ENCODE peak calls at places on chromosomes 4 and X, in six cellular contexts. I is H9, W is IMR-90, Q is H1, A is mesenchymal stem cell, E is trophoblast cell. R is an unnamed sample.

GRCh38 chr4:147578057-147578476 is 39.1 kb upstream of the TMEM184C start:
- DNase-seq in A (peak; percentile 89), E (peak; percentile 86), Q (no peak), I (no peak), W (peak; percentile 99), R (no peak)

GRCh38 chr4:118005883-118006282 is 28.4 kb upstream of the NDST3 start:
- DNase-seq in E (no peak), Q (no peak), I (no peak), W (no peak), A (peak; percentile 9), R (no peak)

GRCh38 chrX:72201836-72202536 is 20.4 kb downstream of the PIN4 start:
- DNase-seq in W (peak; percentile 83), A (peak; percentile 87), Q (no peak), I (no peak), E (no peak), R (no peak)

GRCh38 chrX:124085063-124085462 is 123.6 kb downstream of the STAG2 start:
- DNase-seq in Q (no peak), E (no peak), A (no peak), W (no peak), I (no peak), R (no peak)

GRCh38 chr4:86013623-86014022 is 346.2 kb downstream of the MAPK10 start:
- DNase-seq in Q (no peak), A (no peak), W (peak; percentile 69), E (no peak), I (no peak), R (no peak)

GRCh38 chrX:53374222-53374820 is 48.1 kb downstream of the SMC1A start:
- DNase-seq in A (no peak), E (no peak), W (peak; percentile 51), I (no peak), Q (no peak), R (no peak)

GRCh38 chr4:176376032-176376614 is 56.4 kb downstream of the SPCS3 start:
- DNase-seq in I (no peak), E (no peak), W (peak; percentile 53), Q (no peak), A (peak; percentile 33), R (no peak)

GRCh38 chr4:74374561-74375327 is 9.8 kb downstream of the EREG start:
- DNase-seq in W (peak; percentile 75), Q (no peak), E (peak; percentile 80), A (peak; percentile 91), I (no peak), R (no peak)

GRCh38 chrX:125205918-125206665 is 113.6 kb upstream of the TEX13C start:
- DNase-seq in A (no peak), Q (no peak), W (no peak), E (no peak), I (peak; percentile 66), R (no peak)

GRCh38 chr4:152385551-152385950 is 150.3 kb downstream of the FBXW7 start:
- DNase-seq in Q (no peak), I (no peak), W (peak; percentile 31), E (no peak), A (peak; percentile 33), R (no peak)

GRCh38 chrX:45788941-45789348 is 588.3 kb upstream of the DIPK2B start:
- DNase-seq in I (no peak), Q (no peak), E (no peak), A (peak; percentile 52), W (peak; percentile 52), R (no peak)

GRCh38 chr4:139083533-139084424 is 68.2 kb downstream of the NOCT start:
- DNase-seq in I (peak; percentile 85), E (peak; percentile 76), A (peak; percentile 96), W (peak; percentile 90), Q (no peak), R (peak; percentile 87)

GRCh38 chr4:139078926-139079325 is 63.3 kb downstream of the NOCT start:
- DNase-seq in W (no peak), E (no peak), Q (no peak), I (no peak), A (no peak), R (no peak)

GRCh38 chr4:139084425-139085093 is 69.0 kb downstream of the NOCT start:
- DNase-seq in Q (no peak), I (no peak), A (no peak), E (no peak), W (no peak), R (no peak)

GRCh38 chr4:139085141-139085540 is 69.6 kb downstream of the NOCT start:
- DNase-seq in I (no peak), E (no peak), A (peak; percentile 37), W (peak; percentile 36), Q (no peak), R (no peak)

DNA sequence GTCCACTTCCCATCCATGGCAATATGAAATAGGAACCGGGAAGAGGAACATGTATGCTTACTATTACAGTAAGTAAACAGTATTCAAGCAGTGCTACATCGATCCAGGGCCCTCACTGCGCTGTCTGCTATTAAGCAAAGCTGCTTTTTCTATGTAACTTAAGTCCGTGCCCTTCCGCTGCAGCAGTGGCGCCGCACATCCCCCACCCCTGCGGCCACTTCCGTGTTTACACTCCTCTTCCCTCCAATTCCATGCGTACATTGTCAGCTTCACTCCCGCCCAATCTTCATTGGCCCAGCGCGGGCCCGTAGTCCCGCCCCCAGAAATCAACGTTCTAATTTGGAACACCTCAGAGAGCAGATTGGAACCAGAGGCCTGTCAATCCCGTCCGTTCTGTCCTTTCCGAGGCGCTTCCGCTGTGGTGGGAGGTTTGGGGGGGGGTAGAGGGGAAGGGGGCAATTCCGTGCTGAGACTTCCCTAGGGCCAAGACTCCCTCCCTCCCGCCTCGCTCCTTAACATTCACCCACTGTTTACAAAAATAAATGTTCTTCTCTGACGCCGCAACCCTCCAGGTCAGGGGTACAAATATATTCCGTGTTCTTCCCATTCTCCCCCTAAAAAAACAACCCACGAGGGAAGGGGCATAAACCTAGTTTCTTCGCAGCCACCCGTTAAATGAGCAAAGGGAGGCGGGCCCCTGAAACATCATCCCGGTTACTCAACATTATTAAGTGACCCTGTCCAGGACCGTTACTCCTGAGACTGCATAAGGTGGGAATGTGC is 67.4 kb downstream of the NOCT start:
- DNase-seq in Q (peak; percentile 91), I (peak; percentile 97), E (peak; percentile 97), A (peak; percentile 99), W (peak; percentile 97), R (peak; percentile 93)
- H3K18ac ChIP-seq in Q (no peak overlapping the region), I (no peak overlapping the region), E (peak overlapping the region; percentile 82), A (peak overlapping the region; percentile 92), W (peak overlapping the region; percentile 30), R (peak overlapping the region; percentile 99)

GRCh38 chrX:31708116-31708515 is 636.3 kb upstream of the FTHL17 start:
- DNase-seq in I (no peak), E (no peak), A (no peak), Q (no peak), W (no peak), R (no peak)

GRCh38 chrX:31702208-31702607 is 630.4 kb upstream of the FTHL17 start:
- DNase-seq in W (no peak), A (no peak), I (no peak), E (no peak), Q (no peak), R (no peak)

GRCh38 chrX:31704938-31705337 is 633.1 kb upstream of the FTHL17 start:
- DNase-seq in W (no peak), I (no peak), Q (no peak), A (no peak), E (no peak), R (no peak)

GRCh38 chrX:31705816-31706215 is 634.0 kb upstream of the FTHL17 start:
- DNase-seq in W (no peak), Q (no peak), I (no peak), E (no peak), A (no peak), R (no peak)

GRCh38 chrX:31706456-31706855 is 634.6 kb upstream of the FTHL17 start:
- DNase-seq in W (no peak), Q (no peak), A (no peak), I (no peak), E (peak; percentile 0), R (no peak)
- H4K91ac ChIP-seq in W (no peak overlapping the region), Q (no peak overlapping the region), A (no peak overlapping the region), I (no peak overlapping the region), E (no peak overlapping the region), R (no peak overlapping the region)

GRCh38 chr4:145731026-145731425 is 51.1 kb downstream of the C4orf51 start:
- DNase-seq in A (peak; percentile 60), I (no peak), Q (no peak), E (no peak), W (peak; percentile 90), R (no peak)
- H3K18ac ChIP-seq in A (no peak overlapping the region), I (no peak overlapping the region), Q (no peak overlapping the region), E (no peak overlapping the region), W (peak overlapping the region; percentile 28), R (no peak overlapping the region)

GRCh38 chr4:22062676-22063075 is 114.1 kb upstream of the KCNIP4 start:
- DNase-seq in E (no peak), W (no peak), Q (no peak), I (no peak), A (no peak), R (no peak)

GRCh38 chr4:22063613-22064012 is 115.0 kb upstream of the KCNIP4 start:
- DNase-seq in W (no peak), E (no peak), A (no peak), I (no peak), Q (no peak), R (no peak)
- H4K91ac ChIP-seq in W (no peak overlapping the region), E (no peak overlapping the region), A (no peak overlapping the region), I (no peak overlapping the region), Q (no peak overlapping the region), R (no peak overlapping the region)

DNA sequence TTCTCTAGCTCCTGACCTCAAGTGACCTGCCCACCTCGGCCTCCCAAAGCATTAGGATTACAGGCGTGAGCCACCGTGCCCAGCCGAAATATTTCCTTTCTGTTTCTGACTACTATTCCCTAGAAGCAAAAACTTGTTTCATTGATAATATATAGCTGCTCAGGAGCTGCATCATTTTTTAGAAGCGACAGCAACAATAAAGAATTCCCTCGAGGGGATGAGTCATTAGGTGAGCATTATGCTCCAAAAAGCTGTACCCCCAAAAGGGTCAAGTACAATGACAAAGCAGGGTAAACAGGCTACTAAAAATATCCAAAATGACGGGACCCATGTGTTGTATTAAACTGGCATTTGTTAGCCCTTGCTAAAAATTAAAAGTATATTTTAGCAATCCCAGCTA is 67.0 kb downstream of the RBM47 start:
- DNase-seq in E (no peak), W (no peak), Q (no peak), A (no peak), I (no peak), R (no peak)
- H3K18ac ChIP-seq in E (no peak overlapping the region), W (no peak overlapping the region), Q (no peak overlapping the region), A (no peak overlapping the region), I (no peak overlapping the region), R (no peak overlapping the region)

R was measured in neuronal stem cell.